ENCODE peak calls at places on chromosomes 12 and 14, in six cellular contexts. K, P, M, S, U and Z are unnamed samples.

GRCh38 chr12:122793685-122794106 is 19.3 kb downstream of the CCDC62 start:
- DNase-seq in K (no peak), P (peak), M (peak), S (peak), U (peak), Z (peak)

GRCh38 chr14:32087173-32087861 is 10.2 kb downstream of the ARHGAP5 start:
- DNase-seq in K (no peak), P (peak), M (peak), S (peak), U (no peak), Z (no peak)

GRCh38 chr12:127238061-127238460 is 1028.9 kb upstream of the TMEM132C start:
- DNase-seq in K (no peak), P (peak), M (no peak), S (no peak), U (peak), Z (no peak)

GRCh38 chr12:71636704-71637115 is 26.9 kb downstream of the ZFC3H1 start:
- DNase-seq in K (no peak), P (peak), M (peak), S (peak), U (peak), Z (no peak)

GRCh38 chr12:85825751-85826150 is 10.5 kb downstream of the RASSF9 start:
- DNase-seq in K (no peak), P (no peak), M (no peak), S (peak), U (no peak), Z (no peak)

GRCh38 chr12:69904761-69905160 is 79.7 kb downstream of the MYRFL start:
- DNase-seq in K (no peak), P (peak), M (no peak), S (no peak), U (no peak), Z (no peak)

GRCh38 chr12:95326450-95326849 is 108.8 kb downstream of the VEZT start:
- DNase-seq in K (no peak), P (peak), M (no peak), S (no peak), U (no peak), Z (no peak)

GRCh38 chr12:52181757-52182156 is 10.1 kb downstream of the KRT80 start:
- DNase-seq in K (no peak), P (peak), M (peak), S (no peak), U (no peak), Z (no peak)

GRCh38 chr12:132686831-132687210 is 321 bp downstream of the POLE start:
- DNase-seq in K (no peak), P (no peak), M (no peak), S (no peak), U (no peak), Z (no peak)

GRCh38 chr12:26127404-26127803 is 2.6 kb upstream of the BHLHE41 start:
- DNase-seq in K (no peak), P (no peak), M (no peak), S (no peak), U (no peak), Z (no peak)

GRCh38 chr14:75487155-75487671 is 35.1 kb upstream of the BATF start:
- DNase-seq in K (no peak), P (no peak), M (no peak), S (no peak), U (no peak), Z (no peak)

GRCh38 chr12:10075451-10075850 is 23.3 kb downstream of the CLEC1A start:
- DNase-seq in K (no peak), P (no peak), M (no peak), S (no peak), U (no peak), Z (no peak)

GRCh38 chr12:79373896-79374499 is 316.8 kb downstream of the PAWR start:
- DNase-seq in K (no peak), P (peak), M (peak), S (peak), U (peak), Z (no peak)

GRCh38 chr12:6532051-6532926 is 2.0 kb upstream of the GAPDH start:
- DNase-seq in K (peak), P (peak), M (peak), S (no peak), U (peak), Z (no peak)

GRCh38 chr12:6936642-6937480 is 6.8 kb upstream of the RNU7-1 start:
- DNase-seq in K (no peak), P (no peak), M (peak), S (peak), U (no peak), Z (peak)

GRCh38 chr12:99984271-99985128 is at the start of gene ANKS1B:
- DNase-seq in K (no peak), P (peak), M (peak), S (peak), U (no peak), Z (peak)

GRCh38 chr12:121524196-121524930 is 56.5 kb downstream of the KDM2B start:
- DNase-seq in K (no peak), P (no peak), M (no peak), S (peak), U (no peak), Z (peak)

GRCh38 chr12:48978741-48979601 is 849 bp downstream of the WNT1 start:
- DNase-seq in K (no peak), P (no peak), M (peak), S (no peak), U (no peak), Z (no peak)

GRCh38 chr14:76784881-76785280 is 23.6 kb downstream of the VASH1 start:
- DNase-seq in K (no peak), P (peak), M (peak), S (peak), U (peak), Z (peak)

GRCh38 chr12:80551897-80552296 is 107.9 kb downstream of the PTPRQ start:
- DNase-seq in K (no peak), P (peak), M (no peak), S (peak), U (peak), Z (no peak)

GRCh38 chr12:34298971-34299801 is 276.9 kb downstream of the ALG10 start:
- DNase-seq in K (no peak), P (no peak), M (no peak), S (no peak), U (no peak), Z (no peak)

GRCh38 chr12:52182898-52183543 is 8.8 kb downstream of the KRT80 start:
- DNase-seq in K (no peak), P (no peak), M (peak), S (no peak), U (no peak), Z (no peak)

GRCh38 chr12:89782807-89783206 is 74.2 kb upstream of the ATP2B1 start:
- DNase-seq in K (no peak), P (no peak), M (no peak), S (no peak), U (no peak), Z (no peak)

GRCh38 chr14:87076146-87076545 is 916.8 kb downstream of the GALC start:
- DNase-seq in K (no peak), P (no peak), M (no peak), S (no peak), U (no peak), Z (no peak)

GRCh38 chr12:102871014-102871413 is 46.0 kb downstream of the PAH start:
- DNase-seq in K (no peak), P (no peak), M (no peak), S (no peak), U (no peak), Z (no peak)

GRCh38 chr12:118591-118990 is 52.0 kb downstream of the IQSEC3 start:
- DNase-seq in K (no peak), P (no peak), M (no peak), S (no peak), U (no peak), Z (no peak)

GRCh38 chr12:122999196-122999946 is 18.9 kb downstream of the ARL6IP4 start:
- DNase-seq in K (no peak), P (no peak), M (no peak), S (no peak), U (no peak), Z (no peak)

GRCh38 chr14:97827746-97828145 is 1030.6 kb downstream of the VRK1 start:
- DNase-seq in K (no peak), P (no peak), M (no peak), S (no peak), U (no peak), Z (no peak)

GRCh38 chr14:74978416-74978947 is 23.1 kb upstream of the PGF start:
- DNase-seq in K (no peak), P (no peak), M (peak), S (no peak), U (no peak), Z (no peak)